ENCODE peak calls at places on chromosomes 16 and 17, in six cellular contexts. E, R, U, V, Z and S are unnamed samples.
A peak's percentile ranks its signal among the peaks of the same experiment; 100 is the strongest.

GRCh38 chr16:51500306-51500705 is 349.2 kb upstream of the SALL1 start:
- DNase-seq in E (no peak), R (no peak), U (no peak), V (no peak), Z (no peak), S (no peak)

GRCh38 chr17:50064253-50064991 is 8.5 kb downstream of the ITGA3 start:
- DNase-seq in E (no peak), R (no peak), U (peak; percentile 86), V (no peak), Z (no peak), S (no peak)

GRCh38 chr17:15350777-15351486 is 9.5 kb upstream of the TEKT3 start:
- DNase-seq in E (no peak), R (no peak), U (no peak), V (no peak), Z (no peak), S (no peak)

GRCh38 chr16:46607529-46607928 is 13.7 kb downstream of the SHCBP1 start:
- DNase-seq in E (no peak), R (no peak), U (no peak), V (no peak), Z (no peak), S (no peak)

GRCh38 chr17:28346746-28347246 is 10.5 kb downstream of the POLDIP2 start:
- DNase-seq in E (no peak), R (no peak), U (no peak), V (no peak), Z (peak; percentile 82), S (no peak)

GRCh38 chr17:12624221-12624620 is 41.5 kb upstream of the MYOCD start:
- DNase-seq in E (no peak), R (no peak), U (no peak), V (no peak), Z (no peak), S (no peak)

GRCh38 chr17:48795444-48796162 is 21.4 kb downstream of the TTLL6 start:
- DNase-seq in E (no peak), R (no peak), U (peak; percentile 50), V (no peak), Z (no peak), S (no peak)

GRCh38 chr17:8175795-8176196 is 384 bp downstream of the TMEM107 start:
- DNase-seq in E (no peak), R (no peak), U (no peak), V (peak; percentile 55), Z (no peak), S (no peak)